ENCODE peak calls at places on chromosome 2, in six cellular contexts. U is mucosa of descending colon; H is CD8-positive, alpha-beta memory T cell; Z is transverse colon; K is A549; Y is dorsolateral prefrontal cortex. F is an unnamed sample.

GRCh38 chr2:121201796-121202195 is 83.2 kb downstream of the TFCP2L1 start:
- DNase-seq in Z (no peak), U (no peak), Y (no peak), H (no peak), K (no peak), F (no peak)

GRCh38 chr2:223306371-223306770 is 254.4 kb downstream of the KCNE4 start:
- DNase-seq in K (peak), H (no peak), Z (no peak), U (no peak), Y (no peak), F (no peak)

GRCh38 chr2:238938460-238939055 is 90.7 kb downstream of the TWIST2 start:
- DNase-seq in H (no peak), Z (peak), U (peak), K (no peak), Y (peak), F (peak)

GRCh38 chr2:24337958-24338357 is 22.4 kb downstream of the ITSN2 start:
- DNase-seq in H (no peak), Y (no peak), U (no peak), Z (no peak), K (no peak), F (no peak)

GRCh38 chr2:231297108-231297908 is 98.2 kb upstream of the B3GNT7 start:
- DNase-seq in U (peak), Z (peak), K (peak), H (no peak), Y (peak), F (no peak)

GRCh38 chr2:205700331-205701132 is 18.2 kb downstream of the NRP2 start:
- DNase-seq in U (no peak), Z (peak), Y (no peak), H (no peak), K (peak), F (no peak)

GRCh38 chr2:32523711-32524110 is 104.1 kb upstream of the TTC27 start:
- DNase-seq in Y (no peak), Z (no peak), U (no peak), H (no peak), K (no peak), F (no peak)

GRCh38 chr2:16243411-16243996 is 303.2 kb downstream of the MYCN start:
- DNase-seq in U (no peak), K (no peak), H (no peak), Y (no peak), Z (no peak), F (no peak)

GRCh38 chr2:18788590-18788989 is 199.2 kb upstream of the NT5C1B start:
- DNase-seq in K (no peak), Z (no peak), U (no peak), H (no peak), Y (no peak), F (no peak)

GRCh38 chr2:176188969-176189665 is 649 bp downstream of the HOXD1 start:
- DNase-seq in Y (no peak), K (no peak), U (no peak), H (no peak), Z (peak), F (no peak)

GRCh38 chr2:240996834-240997140 is 1.6 kb upstream of the SNED1 start:
- DNase-seq in Z (no peak), Y (no peak), U (peak), H (no peak), K (no peak), F (no peak)

GRCh38 chr2:221423212-221423804 is 148.8 kb downstream of the EPHA4 start:
- DNase-seq in H (no peak), U (no peak), K (no peak), Z (no peak), Y (no peak), F (no peak)

GRCh38 chr2:221103930-221104329 is 468.2 kb downstream of the EPHA4 start:
- DNase-seq in Y (peak), H (no peak), K (no peak), U (no peak), Z (no peak), F (no peak)

GRCh38 chr2:241759091-241759807 is 17.4 kb upstream of the GAL3ST2 start:
- DNase-seq in H (no peak), K (no peak), U (no peak), Z (no peak), Y (no peak), F (no peak)

GRCh38 chr2:59664946-59665345 is 888.5 kb downstream of the BCL11A start:
- DNase-seq in U (peak), Y (no peak), Z (no peak), H (no peak), K (no peak), F (no peak)

GRCh38 chr2:97765933-97766332 is 52.6 kb downstream of the ZAP70 start:
- DNase-seq in K (no peak), H (no peak), Z (no peak), U (no peak), Y (no peak), F (no peak)

GRCh38 chr2:209371407-209371806 is 52.4 kb upstream of the MAP2 start:
- DNase-seq in H (no peak), Y (no peak), K (no peak), Z (no peak), U (no peak), F (no peak)

GRCh38 chr2:145887915-145888314 is 1368.0 kb upstream of the ZEB2 start:
- DNase-seq in H (no peak), U (no peak), Z (no peak), K (no peak), Y (no peak), F (no peak)

GRCh38 chr2:240411261-240412160 is 24.0 kb upstream of the GPC1 start:
- DNase-seq in Z (no peak), K (no peak), U (no peak), H (no peak), Y (peak), F (no peak)

GRCh38 chr2:190576565-190576964 is 42.0 kb upstream of the NEMP2 start:
- DNase-seq in Z (no peak), H (no peak), Y (no peak), U (no peak), K (no peak), F (no peak)

GRCh38 chr2:29747786-29748470 is 173.5 kb downstream of the ALK start:
- DNase-seq in H (no peak), K (peak), Y (no peak), U (no peak), Z (no peak), F (peak)

GRCh38 chr2:133044556-133044955 is 374.6 kb upstream of the LYPD1 start:
- DNase-seq in K (no peak), Y (no peak), Z (no peak), H (no peak), U (no peak), F (no peak)

GRCh38 chr2:190800528-190800927 is 80.1 kb upstream of the GLS start:
- DNase-seq in U (no peak), Z (no peak), K (no peak), Y (no peak), H (no peak), F (no peak)

GRCh38 chr2:46162329-46162870 is 134.8 kb upstream of the EPAS1 start:
- DNase-seq in H (no peak), Y (no peak), K (no peak), Z (no peak), U (no peak), F (no peak)

GRCh38 chr2:152468832-152469692 is 134.1 kb downstream of the FMNL2 start:
- DNase-seq in Y (no peak), K (peak), U (no peak), H (no peak), Z (peak), F (no peak)

GRCh38 chr2:100889286-100889685 is 69.3 kb downstream of the NPAS2 start:
- DNase-seq in U (no peak), Z (no peak), K (no peak), H (no peak), Y (no peak), F (no peak)

GRCh38 chr2:149597050-149598013 is 9.8 kb upstream of the MMADHC start:
- DNase-seq in H (no peak), K (peak), U (no peak), Y (no peak), Z (peak), F (peak)

GRCh38 chr2:218010116-218010837 is 7.5 kb upstream of the TNS1 start:
- DNase-seq in Y (peak), Z (peak), K (peak), H (no peak), U (no peak), F (no peak)

GRCh38 chr2:116754371-116755101 is 1060.0 kb upstream of the DDX18 start:
- DNase-seq in Y (no peak), H (no peak), K (no peak), U (no peak), Z (no peak), F (no peak)

GRCh38 chr2:144904612-144905011 is 384.7 kb upstream of the ZEB2 start:
- DNase-seq in H (no peak), U (no peak), Z (no peak), K (no peak), Y (no peak), F (no peak)

GRCh38 chr2:215848146-215848545 is 165.2 kb downstream of the MREG start:
- DNase-seq in Y (no peak), U (no peak), K (no peak), Z (no peak), H (no peak), F (no peak)

GRCh38 chr2:233080836-233081229 is 20.7 kb downstream of the INPP5D start:
- DNase-seq in K (no peak), Z (no peak), U (no peak), H (no peak), Y (peak), F (no peak)

GRCh38 chr2:233081232-233081730 is 21.1 kb downstream of the INPP5D start:
- DNase-seq in U (no peak), Z (no peak), K (no peak), H (no peak), Y (peak), F (no peak)

GRCh38 chr2:233082222-233082933 is 22.2 kb downstream of the INPP5D start:
- DNase-seq in Z (no peak), Y (peak), H (no peak), U (no peak), K (no peak), F (no peak)

GRCh38 chr2:233082934-233083755 is 23.0 kb downstream of the INPP5D start:
- DNase-seq in U (no peak), K (no peak), Z (no peak), H (no peak), Y (peak), F (no peak)

GRCh38 chr2:233081731-233082221 is 21.6 kb downstream of the INPP5D start:
- DNase-seq in U (no peak), H (no peak), Y (peak), K (no peak), Z (no peak), F (no peak)
- H3K4me3 ChIP-seq in U (no peak), H (peak), Y (no peak), K (no peak), Z (no peak), F (no peak)

GRCh38 chr2:160630801-160631590 is 137.4 kb upstream of the RBMS1 start:
- DNase-seq in K (no peak), Z (no peak), U (no peak), Y (no peak), H (no peak), F (no peak)
- H3K4me3 ChIP-seq in K (no peak), Z (no peak), U (no peak), Y (no peak), H (no peak), F (no peak)

GRCh38 chr2:172461591-172462392 is 34.4 kb downstream of the ITGA6 start:
- DNase-seq in U (peak), K (peak), Z (peak), H (peak), Y (peak), F (no peak)
- H3K4me3 ChIP-seq in U (no peak), K (no peak), Z (no peak), H (peak), Y (no peak), F (no peak)

GRCh38 chr2:28342081-28342967 is 50.3 kb upstream of the FOSL2 start:
- DNase-seq in Y (no peak), H (no peak), K (peak), U (no peak), Z (peak), F (peak)

GRCh38 chr2:28345619-28346018 is 47.0 kb upstream of the FOSL2 start:
- DNase-seq in H (no peak), U (no peak), K (no peak), Z (no peak), Y (no peak), F (no peak)

GRCh38 chr2:28344756-28345291 is 47.8 kb upstream of the FOSL2 start:
- DNase-seq in U (no peak), Z (no peak), Y (no peak), K (no peak), H (no peak), F (no peak)

GRCh38 chr2:28343184-28343942 is 49.3 kb upstream of the FOSL2 start:
- DNase-seq in K (no peak), Y (no peak), Z (no peak), U (no peak), H (no peak), F (no peak)

DNA sequence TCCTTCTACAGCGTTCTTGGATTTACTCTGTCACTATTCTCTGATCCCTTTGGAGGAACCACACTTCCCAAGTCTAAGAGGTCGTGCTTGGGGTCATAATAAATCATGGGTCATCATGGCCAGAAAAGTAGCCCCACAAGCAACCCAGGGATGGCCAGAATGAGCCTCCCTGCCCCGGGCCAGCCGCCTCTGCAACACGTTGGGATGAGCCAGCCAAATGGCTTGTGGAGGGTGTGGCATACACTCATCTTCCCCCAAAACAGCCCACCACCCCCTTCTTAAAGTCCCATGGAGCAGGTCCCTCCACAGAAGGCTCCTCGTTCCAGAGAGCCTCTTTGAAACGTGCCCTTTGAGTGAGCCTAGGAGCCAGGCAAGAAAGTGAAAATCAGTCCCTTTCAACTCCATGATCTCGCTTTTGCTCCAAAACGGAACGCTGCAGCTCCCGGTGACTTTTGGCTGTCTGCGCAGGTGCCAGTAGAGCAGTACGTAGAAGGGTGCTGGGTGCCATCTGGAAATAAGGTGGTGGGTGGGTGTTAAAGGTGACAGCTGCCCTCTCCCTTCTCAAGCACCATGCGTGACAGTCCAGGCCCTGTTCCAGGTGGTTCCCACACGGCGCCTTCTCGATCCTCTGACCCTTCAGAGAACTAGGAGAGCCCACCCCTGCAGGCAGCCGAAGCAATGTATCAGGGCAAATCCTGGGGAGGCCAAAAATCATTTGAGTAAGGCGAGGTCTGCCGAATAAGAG is 48.5 kb upstream of the FOSL2 start:
- DNase-seq in H (no peak), Y (no peak), U (no peak), K (no peak), Z (no peak), F (no peak)
- H3K4me3 ChIP-seq in H (no peak), Y (no peak), U (no peak), K (no peak), Z (no peak), F (no peak)

GRCh38 chr2:170873035-170873692 is 55.9 kb upstream of the GORASP2 start:
- DNase-seq in Z (peak), K (peak), Y (peak), U (peak), H (peak), F (no peak)
- H3K4me3 ChIP-seq in Z (peak), K (no peak), Y (no peak), U (no peak), H (peak), F (peak)

GRCh38 chr2:181953773-181954537 is 31.7 kb upstream of the PPP1R1C start:
- DNase-seq in H (peak), Z (peak), Y (no peak), U (no peak), K (peak), F (peak)
- H3K4me3 ChIP-seq in H (no peak), Z (no peak), Y (no peak), U (no peak), K (peak), F (peak)

GRCh38 chr2:236574000-236574399 is 4.4 kb downstream of the ACKR3 start:
- DNase-seq in Z (no peak), K (no peak), H (no peak), Y (no peak), U (no peak), F (no peak)
- H3K4me3 ChIP-seq in Z (no peak), K (no peak), H (no peak), Y (no peak), U (no peak), F (no peak)

GRCh38 chr2:175080479-175080878 is 75.3 kb upstream of the CHN1 start:
- DNase-seq in U (no peak), Z (no peak), H (no peak), K (no peak), Y (no peak), F (no peak)
- H3K4me3 ChIP-seq in U (no peak), Z (no peak), H (no peak), K (no peak), Y (no peak), F (no peak)

GRCh38 chr2:201232125-201232815 is 28.1 kb upstream of the CASP8 start:
- DNase-seq in U (peak), Z (peak), K (peak), Y (peak), H (peak), F (peak)
- H3K4me3 ChIP-seq in U (no peak), Z (no peak), K (peak), Y (no peak), H (peak), F (no peak)

F was measured in AG09309.